ENCODE peak calls at places on chromosomes 6 and 20, in six cellular contexts. T is omental fat pad, U is ELR, I is pulmonary artery endothelial cell, D is nucleus accumbens, G is mesendoderm. W is an unnamed sample.

GRCh38 chr20:14919473-14920157 is 582.2 kb upstream of the FLRT3 start:
- DNase-seq in T (no peak), U (no peak), I (no peak), D (no peak), G (peak; percentile 69), W (peak; percentile 35)

GRCh38 chr20:58545565-58546195 is 30.5 kb upstream of the APCDD1L start:
- DNase-seq in T (no peak), U (peak; percentile 54), I (no peak), D (no peak), G (no peak), W (no peak)

GRCh38 chr6:10397756-10398438 is 17.0 kb downstream of the TFAP2A start:
- DNase-seq in T (no peak), U (peak; percentile 63), I (no peak), D (no peak), G (no peak), W (no peak)

GRCh38 chr6:76861403-76861802 is 601.9 kb downstream of the HTR1B start:
- DNase-seq in T (no peak), U (peak; percentile 42), I (no peak), D (no peak), G (peak; percentile 65), W (no peak)

GRCh38 chr6:8549381-8549780 is 114.0 kb upstream of the SLC35B3 start:
- DNase-seq in T (no peak), U (no peak), I (no peak), D (no peak), G (peak; percentile 87), W (no peak)

GRCh38 chr6:137660296-137660731 is 166.1 kb upstream of the OLIG3 start:
- DNase-seq in T (no peak), U (no peak), I (no peak), D (no peak), G (no peak), W (no peak)

GRCh38 chr20:31979713-31980426 is 11.9 kb downstream of the XKR7 start:
- DNase-seq in T (no peak), U (peak; percentile 23), I (no peak), D (no peak), G (peak; percentile 18), W (no peak)

GRCh38 chr6:170265655-170266054 is 25.2 kb downstream of the DLL1 start:
- DNase-seq in T (no peak), U (no peak), I (no peak), D (peak; percentile 55), G (no peak), W (no peak)

GRCh38 chr6:132380358-132380757 is 20.9 kb downstream of the MOXD1 start:
- DNase-seq in T (no peak), U (no peak), I (no peak), D (no peak), G (no peak), W (no peak)

GRCh38 chr20:38920851-38921250 is 5.4 kb upstream of the FAM83D start:
- DNase-seq in T (no peak), U (no peak), I (no peak), D (no peak), G (no peak), W (no peak)

GRCh38 chr6:111989743-111990142 is 64.2 kb upstream of the CCN6 start:
- DNase-seq in T (no peak), U (no peak), I (no peak), D (no peak), G (no peak), W (no peak)

GRCh38 chr20:44776977-44777376 is 31.3 kb downstream of the KCNK15 start:
- DNase-seq in T (no peak), U (peak; percentile 30), I (no peak), D (no peak), G (peak; percentile 56), W (no peak)

GRCh38 chr6:156167289-156168076 is 609.7 kb upstream of the ARID1B start:
- DNase-seq in T (no peak), U (no peak), I (peak; percentile 91), D (no peak), G (no peak), W (no peak)

GRCh38 chr6:1382883-1383728 is 6.3 kb upstream of the FOXF2 start:
- DNase-seq in T (no peak), U (no peak), I (no peak), D (no peak), G (peak; percentile 72), W (no peak)

GRCh38 chr6:1316482-1317220 is 4.8 kb downstream of the FOXQ1 start:
- DNase-seq in T (no peak), U (peak; percentile 56), I (no peak), D (no peak), G (peak; percentile 65), W (no peak)

GRCh38 chr6:161429921-161430490 is 156.1 kb upstream of the AGPAT4 start:
- DNase-seq in T (no peak), U (peak; percentile 57), I (no peak), D (no peak), G (no peak), W (no peak)

GRCh38 chr6:121592955-121593665 is 157.7 kb downstream of the GJA1 start:
- DNase-seq in T (no peak), U (no peak), I (no peak), D (peak; percentile 19), G (no peak), W (no peak)

GRCh38 chr6:89286516-89286915 is 28.6 kb downstream of the GABRR2 start:
- DNase-seq in T (no peak), U (no peak), I (no peak), D (no peak), G (no peak), W (no peak)

GRCh38 chr6:5394280-5394679 is 133.0 kb downstream of the FARS2 start:
- DNase-seq in T (no peak), U (no peak), I (no peak), D (no peak), G (no peak), W (no peak)

GRCh38 chr6:89120371-89120770 is 2.5 kb upstream of the SRSF12 start:
- DNase-seq in T (no peak), U (peak; percentile 74), I (no peak), D (no peak), G (no peak), W (no peak)

GRCh38 chr20:48298424-48298823 is 513.1 kb upstream of the SULF2 start:
- DNase-seq in T (no peak), U (no peak), I (no peak), D (no peak), G (no peak), W (no peak)

GRCh38 chr6:167462913-167463312 is 138.0 kb downstream of the TTLL2 start:
- DNase-seq in T (no peak), U (no peak), I (no peak), D (no peak), G (no peak), W (no peak)

GRCh38 chr6:36598739-36599318 is 4.7 kb downstream of the SRSF3 start:
- DNase-seq in T (no peak), U (no peak), I (no peak), D (no peak), G (no peak), W (no peak)

GRCh38 chr6:6704423-6705060 is 116.0 kb downstream of the LY86 start:
- DNase-seq in T (no peak), U (no peak), I (no peak), D (no peak), G (no peak), W (no peak)

GRCh38 chr6:100382031-100382430 is 82.7 kb downstream of the SIM1 start:
- DNase-seq in T (no peak), U (no peak), I (no peak), D (no peak), G (no peak), W (no peak)

GRCh38 chr6:121857551-121857950 is 422.1 kb downstream of the GJA1 start:
- DNase-seq in T (no peak), U (no peak), I (no peak), D (no peak), G (peak; percentile 63), W (no peak)

W was measured in cerebellum.